ENCODE peak calls at places on chromosome 15, in eight cellular contexts. One of them, this sample, is unnamed.

GRCh38 chr15:80093854-80094418 is 34.5 kb downstream of the ZFAND6 start:
- DNase-seq in esophagus squamous epithelium: no peak
- DNase-seq in thoracic aorta: no peak
- DNase-seq in AG08395: no peak
- DNase-seq in renal cortical epithelial cell: peak; percentile 39
- DNase-seq in RCC 7860: no peak
- DNase-seq in fibroblast of pulmonary artery: peak; percentile 49
- DNase-seq in HL-60: no peak
- DNase-seq in this sample: no peak

GRCh38 chr15:71215126-71215894 is 100.0 kb downstream of the THSD4 start:
- DNase-seq in esophagus squamous epithelium: no peak
- DNase-seq in thoracic aorta: no peak
- DNase-seq in AG08395: no peak
- DNase-seq in renal cortical epithelial cell: no peak
- DNase-seq in RCC 7860: no peak
- DNase-seq in fibroblast of pulmonary artery: no peak
- DNase-seq in HL-60: no peak
- DNase-seq in this sample: no peak

GRCh38 chr15:85702321-85703230 is 92.1 kb downstream of the KLHL25 start:
- DNase-seq in esophagus squamous epithelium: no peak
- DNase-seq in thoracic aorta: no peak
- DNase-seq in AG08395: peak; percentile 9
- DNase-seq in renal cortical epithelial cell: no peak
- DNase-seq in RCC 7860: no peak
- DNase-seq in fibroblast of pulmonary artery: peak; percentile 93
- DNase-seq in HL-60: peak; percentile 57
- DNase-seq in this sample: no peak

GRCh38 chr15:73873456-73873855 is at the start of gene TBC1D21:
- DNase-seq in esophagus squamous epithelium: no peak
- DNase-seq in thoracic aorta: no peak
- DNase-seq in AG08395: no peak
- DNase-seq in renal cortical epithelial cell: no peak
- DNase-seq in RCC 7860: no peak
- DNase-seq in fibroblast of pulmonary artery: no peak
- DNase-seq in HL-60: no peak
- DNase-seq in this sample: no peak

GRCh38 chr15:29225534-29226224 is 43.9 kb downstream of the NSMCE3 start:
- DNase-seq in esophagus squamous epithelium: no peak
- DNase-seq in thoracic aorta: no peak
- DNase-seq in AG08395: no peak
- DNase-seq in renal cortical epithelial cell: no peak
- DNase-seq in RCC 7860: no peak
- DNase-seq in fibroblast of pulmonary artery: peak; percentile 1
- DNase-seq in HL-60: no peak
- DNase-seq in this sample: no peak

GRCh38 chr15:77541421-77542181 is 91.1 kb downstream of the LINGO1 start:
- DNase-seq in esophagus squamous epithelium: no peak
- DNase-seq in thoracic aorta: no peak
- DNase-seq in AG08395: peak; percentile 56
- DNase-seq in renal cortical epithelial cell: no peak
- DNase-seq in RCC 7860: no peak
- DNase-seq in fibroblast of pulmonary artery: no peak
- DNase-seq in HL-60: no peak
- DNase-seq in this sample: peak; percentile 76

GRCh38 chr15:81899730-81900129 is 146.1 kb downstream of the MEX3B start:
- DNase-seq in esophagus squamous epithelium: no peak
- DNase-seq in thoracic aorta: no peak
- DNase-seq in AG08395: no peak
- DNase-seq in renal cortical epithelial cell: no peak
- DNase-seq in RCC 7860: no peak
- DNase-seq in fibroblast of pulmonary artery: no peak
- DNase-seq in HL-60: no peak
- DNase-seq in this sample: no peak

GRCh38 chr15:31268911-31269784 is 57.5 kb upstream of the KLF13 start:
- DNase-seq in esophagus squamous epithelium: no peak
- DNase-seq in thoracic aorta: no peak
- DNase-seq in AG08395: no peak
- DNase-seq in renal cortical epithelial cell: no peak
- DNase-seq in RCC 7860: no peak
- DNase-seq in fibroblast of pulmonary artery: no peak
- DNase-seq in HL-60: no peak
- DNase-seq in this sample: no peak

GRCh38 chr15:81163961-81164800 is 30.1 kb downstream of the CFAP161 start:
- DNase-seq in esophagus squamous epithelium: no peak
- DNase-seq in thoracic aorta: no peak
- DNase-seq in AG08395: peak; percentile 69
- DNase-seq in renal cortical epithelial cell: no peak
- DNase-seq in RCC 7860: no peak
- DNase-seq in fibroblast of pulmonary artery: peak; percentile 67
- DNase-seq in HL-60: no peak
- DNase-seq in this sample: no peak

GRCh38 chr15:55823191-55823670 is 80.3 kb upstream of the PRTG start:
- DNase-seq in esophagus squamous epithelium: no peak
- DNase-seq in thoracic aorta: no peak
- DNase-seq in AG08395: peak; percentile 22
- DNase-seq in renal cortical epithelial cell: peak; percentile 95
- DNase-seq in RCC 7860: no peak
- DNase-seq in fibroblast of pulmonary artery: peak; percentile 81
- DNase-seq in HL-60: no peak
- DNase-seq in this sample: no peak

GRCh38 chr15:90315276-90315982 is 36.7 kb upstream of the ZNF774 start:
- DNase-seq in esophagus squamous epithelium: no peak
- DNase-seq in thoracic aorta: peak; percentile 48
- DNase-seq in AG08395: peak; percentile 76
- DNase-seq in renal cortical epithelial cell: peak; percentile 87
- DNase-seq in RCC 7860: no peak
- DNase-seq in fibroblast of pulmonary artery: peak; percentile 96
- DNase-seq in HL-60: no peak
- DNase-seq in this sample: peak; percentile 65

GRCh38 chr15:25172691-25173090 is 217.9 kb downstream of the SNRPN start:
- DNase-seq in esophagus squamous epithelium: no peak
- DNase-seq in thoracic aorta: no peak
- DNase-seq in AG08395: no peak
- DNase-seq in renal cortical epithelial cell: no peak
- DNase-seq in RCC 7860: no peak
- DNase-seq in fibroblast of pulmonary artery: no peak
- DNase-seq in HL-60: no peak
- DNase-seq in this sample: no peak

GRCh38 chr15:40782609-40783227 is 12.9 kb downstream of the C15orf62 start:
- DNase-seq in esophagus squamous epithelium: no peak
- DNase-seq in thoracic aorta: no peak
- DNase-seq in AG08395: no peak
- DNase-seq in renal cortical epithelial cell: peak; percentile 46
- DNase-seq in RCC 7860: peak; percentile 36
- DNase-seq in fibroblast of pulmonary artery: no peak
- DNase-seq in HL-60: no peak
- DNase-seq in this sample: peak; percentile 17

GRCh38 chr15:37764733-37765191 is 169.7 kb upstream of the TMCO5A start:
- DNase-seq in esophagus squamous epithelium: no peak
- DNase-seq in thoracic aorta: no peak
- DNase-seq in AG08395: peak; percentile 71
- DNase-seq in renal cortical epithelial cell: peak; percentile 62
- DNase-seq in RCC 7860: peak; percentile 32
- DNase-seq in fibroblast of pulmonary artery: peak; percentile 83
- DNase-seq in HL-60: peak; percentile 10
- DNase-seq in this sample: peak; percentile 2

GRCh38 chr15:77021803-77022381 is 27.0 kb downstream of the PSTPIP1 start:
- DNase-seq in esophagus squamous epithelium: no peak
- DNase-seq in thoracic aorta: no peak
- DNase-seq in AG08395: peak; percentile 76
- DNase-seq in renal cortical epithelial cell: no peak
- DNase-seq in RCC 7860: peak; percentile 59
- DNase-seq in fibroblast of pulmonary artery: peak; percentile 72
- DNase-seq in HL-60: no peak
- DNase-seq in this sample: no peak

GRCh38 chr15:91857772-91858171 is 4.3 kb downstream of the SLCO3A1 start:
- DNase-seq in esophagus squamous epithelium: no peak
- DNase-seq in thoracic aorta: no peak
- DNase-seq in AG08395: no peak
- DNase-seq in renal cortical epithelial cell: no peak
- DNase-seq in RCC 7860: no peak
- DNase-seq in fibroblast of pulmonary artery: no peak
- DNase-seq in HL-60: no peak
- DNase-seq in this sample: no peak

GRCh38 chr15:50685976-50686467 is 575 bp downstream of the TRPM7 start:
- DNase-seq in esophagus squamous epithelium: no peak
- DNase-seq in thoracic aorta: no peak
- DNase-seq in AG08395: peak; percentile 24
- DNase-seq in renal cortical epithelial cell: peak; percentile 35
- DNase-seq in RCC 7860: peak; percentile 16
- DNase-seq in fibroblast of pulmonary artery: peak; percentile 49
- DNase-seq in HL-60: peak; percentile 35
- DNase-seq in this sample: peak; percentile 68

GRCh38 chr15:41896566-41896965 is 2.7 kb upstream of the SPTBN5 start:
- DNase-seq in esophagus squamous epithelium: no peak
- DNase-seq in thoracic aorta: no peak
- DNase-seq in AG08395: no peak
- DNase-seq in renal cortical epithelial cell: no peak
- DNase-seq in RCC 7860: no peak
- DNase-seq in fibroblast of pulmonary artery: no peak
- DNase-seq in HL-60: no peak
- DNase-seq in this sample: no peak

GRCh38 chr15:61915640-61916039 is 144.6 kb downstream of the VPS13C start:
- DNase-seq in esophagus squamous epithelium: no peak
- DNase-seq in thoracic aorta: no peak
- DNase-seq in AG08395: peak; percentile 45
- DNase-seq in renal cortical epithelial cell: no peak
- DNase-seq in RCC 7860: no peak
- DNase-seq in fibroblast of pulmonary artery: no peak
- DNase-seq in HL-60: no peak
- DNase-seq in this sample: no peak

GRCh38 chr15:79169531-79170123 is 79.0 kb upstream of the RASGRF1 start:
- DNase-seq in esophagus squamous epithelium: no peak
- DNase-seq in thoracic aorta: no peak
- DNase-seq in AG08395: no peak
- DNase-seq in renal cortical epithelial cell: no peak
- DNase-seq in RCC 7860: no peak
- DNase-seq in fibroblast of pulmonary artery: peak; percentile 16
- DNase-seq in HL-60: no peak
- DNase-seq in this sample: no peak